ENCODE peak calls at places on chromosomes 12 and 14, in seven cellular contexts. One of them, this sample, is unnamed.

GRCh38 chr12:43835264-43835655 is 621 bp upstream of the TMEM117 start:
- DNase-seq in NCI-H1417 treated with DMSO at 0.1 percent for 48 hours: no peak
- DNase-seq in esophagus squamous epithelium: no peak
- DNase-seq in endothelial cell: no peak
- DNase-seq in stimulated activated CD8-positive, alpha-beta memory T cell treated with anti-CD3 and anti-CD28 coated beads, Interleukin-7, amount 100 ng/mL, for 1 hour: no peak
- DNase-seq in stimulated activated CD4-positive, alpha-beta T cell treated with anti-CD3 and anti-CD28 coated beads, Interleukin-12 subunit alpha, Interleukin-12 subunit beta, amount 100 ng/mL, for 4 hours: no peak
- DNase-seq in cardiac fibroblast: no peak
- DNase-seq in this sample: no peak

GRCh38 chr14:31209605-31210004 is 2.0 kb upstream of the HECTD1 start:
- DNase-seq in NCI-H1417 treated with DMSO at 0.1 percent for 48 hours: no peak
- DNase-seq in esophagus squamous epithelium: no peak
- DNase-seq in endothelial cell: no peak
- DNase-seq in stimulated activated CD8-positive, alpha-beta memory T cell treated with anti-CD3 and anti-CD28 coated beads, Interleukin-7, amount 100 ng/mL, for 1 hour: no peak
- DNase-seq in stimulated activated CD4-positive, alpha-beta T cell treated with anti-CD3 and anti-CD28 coated beads, Interleukin-12 subunit alpha, Interleukin-12 subunit beta, amount 100 ng/mL, for 4 hours: no peak
- DNase-seq in cardiac fibroblast: no peak
- DNase-seq in this sample: no peak

GRCh38 chr12:30643366-30643765 is 52.3 kb downstream of the IPO8 start:
- DNase-seq in NCI-H1417 treated with DMSO at 0.1 percent for 48 hours: no peak
- DNase-seq in esophagus squamous epithelium: no peak
- DNase-seq in endothelial cell: no peak
- DNase-seq in stimulated activated CD8-positive, alpha-beta memory T cell treated with anti-CD3 and anti-CD28 coated beads, Interleukin-7, amount 100 ng/mL, for 1 hour: no peak
- DNase-seq in stimulated activated CD4-positive, alpha-beta T cell treated with anti-CD3 and anti-CD28 coated beads, Interleukin-12 subunit alpha, Interleukin-12 subunit beta, amount 100 ng/mL, for 4 hours: no peak
- DNase-seq in cardiac fibroblast: peak
- DNase-seq in this sample: no peak

GRCh38 chr12:64633940-64634337 is 23.6 kb downstream of the RASSF3 start:
- DNase-seq in NCI-H1417 treated with DMSO at 0.1 percent for 48 hours: no peak
- DNase-seq in esophagus squamous epithelium: no peak
- DNase-seq in endothelial cell: no peak
- DNase-seq in stimulated activated CD8-positive, alpha-beta memory T cell treated with anti-CD3 and anti-CD28 coated beads, Interleukin-7, amount 100 ng/mL, for 1 hour: no peak
- DNase-seq in stimulated activated CD4-positive, alpha-beta T cell treated with anti-CD3 and anti-CD28 coated beads, Interleukin-12 subunit alpha, Interleukin-12 subunit beta, amount 100 ng/mL, for 4 hours: no peak
- DNase-seq in cardiac fibroblast: peak
- DNase-seq in this sample: no peak

GRCh38 chr14:104319489-104320241 is 181.3 kb downstream of the KIF26A start:
- DNase-seq in NCI-H1417 treated with DMSO at 0.1 percent for 48 hours: no peak
- DNase-seq in esophagus squamous epithelium: no peak
- DNase-seq in endothelial cell: peak
- DNase-seq in stimulated activated CD8-positive, alpha-beta memory T cell treated with anti-CD3 and anti-CD28 coated beads, Interleukin-7, amount 100 ng/mL, for 1 hour: no peak
- DNase-seq in stimulated activated CD4-positive, alpha-beta T cell treated with anti-CD3 and anti-CD28 coated beads, Interleukin-12 subunit alpha, Interleukin-12 subunit beta, amount 100 ng/mL, for 4 hours: no peak
- DNase-seq in cardiac fibroblast: no peak
- DNase-seq in this sample: no peak

GRCh38 chr14:44657688-44658388 is 150.8 kb upstream of the FSCB start:
- DNase-seq in NCI-H1417 treated with DMSO at 0.1 percent for 48 hours: peak
- DNase-seq in esophagus squamous epithelium: no peak
- DNase-seq in endothelial cell: peak
- DNase-seq in stimulated activated CD8-positive, alpha-beta memory T cell treated with anti-CD3 and anti-CD28 coated beads, Interleukin-7, amount 100 ng/mL, for 1 hour: no peak
- DNase-seq in stimulated activated CD4-positive, alpha-beta T cell treated with anti-CD3 and anti-CD28 coated beads, Interleukin-12 subunit alpha, Interleukin-12 subunit beta, amount 100 ng/mL, for 4 hours: no peak
- DNase-seq in cardiac fibroblast: peak
- DNase-seq in this sample: peak

GRCh38 chr12:11753151-11753501 is 103.7 kb downstream of the ETV6 start:
- DNase-seq in NCI-H1417 treated with DMSO at 0.1 percent for 48 hours: peak
- DNase-seq in esophagus squamous epithelium: no peak
- DNase-seq in endothelial cell: no peak
- DNase-seq in stimulated activated CD8-positive, alpha-beta memory T cell treated with anti-CD3 and anti-CD28 coated beads, Interleukin-7, amount 100 ng/mL, for 1 hour: no peak
- DNase-seq in stimulated activated CD4-positive, alpha-beta T cell treated with anti-CD3 and anti-CD28 coated beads, Interleukin-12 subunit alpha, Interleukin-12 subunit beta, amount 100 ng/mL, for 4 hours: no peak
- DNase-seq in cardiac fibroblast: no peak
- DNase-seq in this sample: no peak

GRCh38 chr14:61116369-61116768 is 135.3 kb downstream of the SLC38A6 start:
- DNase-seq in NCI-H1417 treated with DMSO at 0.1 percent for 48 hours: no peak
- DNase-seq in esophagus squamous epithelium: no peak
- DNase-seq in endothelial cell: no peak
- DNase-seq in stimulated activated CD8-positive, alpha-beta memory T cell treated with anti-CD3 and anti-CD28 coated beads, Interleukin-7, amount 100 ng/mL, for 1 hour: no peak
- DNase-seq in stimulated activated CD4-positive, alpha-beta T cell treated with anti-CD3 and anti-CD28 coated beads, Interleukin-12 subunit alpha, Interleukin-12 subunit beta, amount 100 ng/mL, for 4 hours: no peak
- DNase-seq in cardiac fibroblast: no peak
- DNase-seq in this sample: no peak

GRCh38 chr12:109461846-109462766 is 15.0 kb downstream of the KCTD10 start:
- DNase-seq in NCI-H1417 treated with DMSO at 0.1 percent for 48 hours: no peak
- DNase-seq in esophagus squamous epithelium: peak
- DNase-seq in endothelial cell: peak
- DNase-seq in stimulated activated CD8-positive, alpha-beta memory T cell treated with anti-CD3 and anti-CD28 coated beads, Interleukin-7, amount 100 ng/mL, for 1 hour: no peak
- DNase-seq in stimulated activated CD4-positive, alpha-beta T cell treated with anti-CD3 and anti-CD28 coated beads, Interleukin-12 subunit alpha, Interleukin-12 subunit beta, amount 100 ng/mL, for 4 hours: no peak
- DNase-seq in cardiac fibroblast: peak
- DNase-seq in this sample: no peak

GRCh38 chr12:77841467-77842054 is 10.9 kb downstream of the NAV3 start:
- DNase-seq in NCI-H1417 treated with DMSO at 0.1 percent for 48 hours: no peak
- DNase-seq in esophagus squamous epithelium: no peak
- DNase-seq in endothelial cell: no peak
- DNase-seq in stimulated activated CD8-positive, alpha-beta memory T cell treated with anti-CD3 and anti-CD28 coated beads, Interleukin-7, amount 100 ng/mL, for 1 hour: no peak
- DNase-seq in stimulated activated CD4-positive, alpha-beta T cell treated with anti-CD3 and anti-CD28 coated beads, Interleukin-12 subunit alpha, Interleukin-12 subunit beta, amount 100 ng/mL, for 4 hours: no peak
- DNase-seq in cardiac fibroblast: peak
- DNase-seq in this sample: no peak

GRCh38 chr12:56029666-56030293 is 8.9 kb downstream of the IKZF4 start:
- DNase-seq in NCI-H1417 treated with DMSO at 0.1 percent for 48 hours: no peak
- DNase-seq in esophagus squamous epithelium: no peak
- DNase-seq in endothelial cell: peak
- DNase-seq in stimulated activated CD8-positive, alpha-beta memory T cell treated with anti-CD3 and anti-CD28 coated beads, Interleukin-7, amount 100 ng/mL, for 1 hour: no peak
- DNase-seq in stimulated activated CD4-positive, alpha-beta T cell treated with anti-CD3 and anti-CD28 coated beads, Interleukin-12 subunit alpha, Interleukin-12 subunit beta, amount 100 ng/mL, for 4 hours: no peak
- DNase-seq in cardiac fibroblast: peak
- DNase-seq in this sample: no peak

GRCh38 chr12:64494998-64495729 is 43.2 kb downstream of the TBK1 start:
- DNase-seq in NCI-H1417 treated with DMSO at 0.1 percent for 48 hours: no peak
- DNase-seq in esophagus squamous epithelium: no peak
- DNase-seq in endothelial cell: no peak
- DNase-seq in stimulated activated CD8-positive, alpha-beta memory T cell treated with anti-CD3 and anti-CD28 coated beads, Interleukin-7, amount 100 ng/mL, for 1 hour: no peak
- DNase-seq in stimulated activated CD4-positive, alpha-beta T cell treated with anti-CD3 and anti-CD28 coated beads, Interleukin-12 subunit alpha, Interleukin-12 subunit beta, amount 100 ng/mL, for 4 hours: no peak
- DNase-seq in cardiac fibroblast: no peak
- DNase-seq in this sample: no peak

GRCh38 chr12:68180792-68181744 is 21.5 kb upstream of the IFNG start:
- DNase-seq in NCI-H1417 treated with DMSO at 0.1 percent for 48 hours: no peak
- DNase-seq in esophagus squamous epithelium: no peak
- DNase-seq in endothelial cell: no peak
- DNase-seq in stimulated activated CD8-positive, alpha-beta memory T cell treated with anti-CD3 and anti-CD28 coated beads, Interleukin-7, amount 100 ng/mL, for 1 hour: no peak
- DNase-seq in stimulated activated CD4-positive, alpha-beta T cell treated with anti-CD3 and anti-CD28 coated beads, Interleukin-12 subunit alpha, Interleukin-12 subunit beta, amount 100 ng/mL, for 4 hours: no peak
- DNase-seq in cardiac fibroblast: peak
- DNase-seq in this sample: no peak

GRCh38 chr14:23877111-23877510 is 76.5 kb upstream of the DHRS4 start:
- DNase-seq in NCI-H1417 treated with DMSO at 0.1 percent for 48 hours: no peak
- DNase-seq in esophagus squamous epithelium: no peak
- DNase-seq in endothelial cell: no peak
- DNase-seq in stimulated activated CD8-positive, alpha-beta memory T cell treated with anti-CD3 and anti-CD28 coated beads, Interleukin-7, amount 100 ng/mL, for 1 hour: no peak
- DNase-seq in stimulated activated CD4-positive, alpha-beta T cell treated with anti-CD3 and anti-CD28 coated beads, Interleukin-12 subunit alpha, Interleukin-12 subunit beta, amount 100 ng/mL, for 4 hours: no peak
- DNase-seq in cardiac fibroblast: no peak
- DNase-seq in this sample: no peak

GRCh38 chr12:68667896-68668295 is 18.9 kb upstream of the NUP107 start:
- DNase-seq in NCI-H1417 treated with DMSO at 0.1 percent for 48 hours: no peak
- DNase-seq in esophagus squamous epithelium: no peak
- DNase-seq in endothelial cell: peak
- DNase-seq in stimulated activated CD8-positive, alpha-beta memory T cell treated with anti-CD3 and anti-CD28 coated beads, Interleukin-7, amount 100 ng/mL, for 1 hour: no peak
- DNase-seq in stimulated activated CD4-positive, alpha-beta T cell treated with anti-CD3 and anti-CD28 coated beads, Interleukin-12 subunit alpha, Interleukin-12 subunit beta, amount 100 ng/mL, for 4 hours: no peak
- DNase-seq in cardiac fibroblast: no peak
- DNase-seq in this sample: no peak

GRCh38 chr14:73943083-73943482 is 6.8 kb downstream of the FAM161B start:
- DNase-seq in NCI-H1417 treated with DMSO at 0.1 percent for 48 hours: no peak
- DNase-seq in esophagus squamous epithelium: no peak
- DNase-seq in endothelial cell: no peak
- DNase-seq in stimulated activated CD8-positive, alpha-beta memory T cell treated with anti-CD3 and anti-CD28 coated beads, Interleukin-7, amount 100 ng/mL, for 1 hour: no peak
- DNase-seq in stimulated activated CD4-positive, alpha-beta T cell treated with anti-CD3 and anti-CD28 coated beads, Interleukin-12 subunit alpha, Interleukin-12 subunit beta, amount 100 ng/mL, for 4 hours: no peak
- DNase-seq in cardiac fibroblast: peak
- DNase-seq in this sample: no peak

GRCh38 chr14:100037351-100037750 is 27.9 kb upstream of the EVL start:
- DNase-seq in NCI-H1417 treated with DMSO at 0.1 percent for 48 hours: no peak
- DNase-seq in esophagus squamous epithelium: no peak
- DNase-seq in endothelial cell: no peak
- DNase-seq in stimulated activated CD8-positive, alpha-beta memory T cell treated with anti-CD3 and anti-CD28 coated beads, Interleukin-7, amount 100 ng/mL, for 1 hour: no peak
- DNase-seq in stimulated activated CD4-positive, alpha-beta T cell treated with anti-CD3 and anti-CD28 coated beads, Interleukin-12 subunit alpha, Interleukin-12 subunit beta, amount 100 ng/mL, for 4 hours: no peak
- DNase-seq in cardiac fibroblast: peak
- DNase-seq in this sample: no peak

GRCh38 chr12:115730975-115731541 is 546.4 kb downstream of the MED13L start:
- DNase-seq in NCI-H1417 treated with DMSO at 0.1 percent for 48 hours: no peak
- DNase-seq in esophagus squamous epithelium: no peak
- DNase-seq in endothelial cell: no peak
- DNase-seq in stimulated activated CD8-positive, alpha-beta memory T cell treated with anti-CD3 and anti-CD28 coated beads, Interleukin-7, amount 100 ng/mL, for 1 hour: no peak
- DNase-seq in stimulated activated CD4-positive, alpha-beta T cell treated with anti-CD3 and anti-CD28 coated beads, Interleukin-12 subunit alpha, Interleukin-12 subunit beta, amount 100 ng/mL, for 4 hours: no peak
- DNase-seq in cardiac fibroblast: no peak
- DNase-seq in this sample: no peak

GRCh38 chr12:47383942-47384341 is 304.2 kb upstream of the AMIGO2 start:
- DNase-seq in NCI-H1417 treated with DMSO at 0.1 percent for 48 hours: no peak
- DNase-seq in esophagus squamous epithelium: no peak
- DNase-seq in endothelial cell: no peak
- DNase-seq in stimulated activated CD8-positive, alpha-beta memory T cell treated with anti-CD3 and anti-CD28 coated beads, Interleukin-7, amount 100 ng/mL, for 1 hour: no peak
- DNase-seq in stimulated activated CD4-positive, alpha-beta T cell treated with anti-CD3 and anti-CD28 coated beads, Interleukin-12 subunit alpha, Interleukin-12 subunit beta, amount 100 ng/mL, for 4 hours: no peak
- DNase-seq in cardiac fibroblast: peak
- DNase-seq in this sample: no peak

GRCh38 chr12:51217133-51217967 is 512 bp downstream of the POU6F1 start:
- DNase-seq in NCI-H1417 treated with DMSO at 0.1 percent for 48 hours: no peak
- DNase-seq in esophagus squamous epithelium: no peak
- DNase-seq in endothelial cell: peak
- DNase-seq in stimulated activated CD8-positive, alpha-beta memory T cell treated with anti-CD3 and anti-CD28 coated beads, Interleukin-7, amount 100 ng/mL, for 1 hour: peak
- DNase-seq in stimulated activated CD4-positive, alpha-beta T cell treated with anti-CD3 and anti-CD28 coated beads, Interleukin-12 subunit alpha, Interleukin-12 subunit beta, amount 100 ng/mL, for 4 hours: peak
- DNase-seq in cardiac fibroblast: peak
- DNase-seq in this sample: peak

GRCh38 chr14:104554088-104554607 is 25.4 kb upstream of the C14orf180 start:
- DNase-seq in NCI-H1417 treated with DMSO at 0.1 percent for 48 hours: no peak
- DNase-seq in esophagus squamous epithelium: no peak
- DNase-seq in endothelial cell: no peak
- DNase-seq in stimulated activated CD8-positive, alpha-beta memory T cell treated with anti-CD3 and anti-CD28 coated beads, Interleukin-7, amount 100 ng/mL, for 1 hour: no peak
- DNase-seq in stimulated activated CD4-positive, alpha-beta T cell treated with anti-CD3 and anti-CD28 coated beads, Interleukin-12 subunit alpha, Interleukin-12 subunit beta, amount 100 ng/mL, for 4 hours: no peak
- DNase-seq in cardiac fibroblast: no peak
- DNase-seq in this sample: no peak